ENCODE peak calls at places on chromosome 2, in four cellular contexts. One of them, this sample, is unnamed.

GRCh38 chr2:99857867-99858444 is 284.4 kb downstream of the AFF3 start:
- DNase-seq in NCI-H82: no peak
- DNase-seq in neural progenitor cell: no peak
- DNase-seq in NCI-H1105 treated with DMSO at 0.1 percent for 48 hours: no peak
- DNase-seq in this sample: no peak

GRCh38 chr2:1582891-1583341 is 161.4 kb downstream of the PXDN start:
- DNase-seq in NCI-H82: no peak
- DNase-seq in neural progenitor cell: no peak
- DNase-seq in NCI-H1105 treated with DMSO at 0.1 percent for 48 hours: no peak
- DNase-seq in this sample: no peak

GRCh38 chr2:174603280-174603679 is 5.7 kb upstream of the WIPF1 start:
- DNase-seq in NCI-H82: peak
- DNase-seq in neural progenitor cell: peak
- DNase-seq in NCI-H1105 treated with DMSO at 0.1 percent for 48 hours: peak
- DNase-seq in this sample: peak

GRCh38 chr2:72745679-72746368 is 80.0 kb downstream of the EXOC6B start:
- DNase-seq in NCI-H82: peak
- DNase-seq in neural progenitor cell: peak
- DNase-seq in NCI-H1105 treated with DMSO at 0.1 percent for 48 hours: peak
- DNase-seq in this sample: peak

GRCh38 chr2:172090044-172090946 is 5.0 kb downstream of the DLX1 start:
- DNase-seq in NCI-H82: peak
- DNase-seq in neural progenitor cell: peak
- DNase-seq in NCI-H1105 treated with DMSO at 0.1 percent for 48 hours: no peak
- DNase-seq in this sample: no peak

GRCh38 chr2:34474646-34475045 is 875.5 kb upstream of the FAM98A start:
- DNase-seq in NCI-H82: no peak
- DNase-seq in neural progenitor cell: no peak
- DNase-seq in NCI-H1105 treated with DMSO at 0.1 percent for 48 hours: no peak
- DNase-seq in this sample: no peak

GRCh38 chr2:84257871-84258270 is 201.2 kb downstream of the SUCLG1 start:
- DNase-seq in NCI-H82: peak
- DNase-seq in neural progenitor cell: peak
- DNase-seq in NCI-H1105 treated with DMSO at 0.1 percent for 48 hours: no peak
- DNase-seq in this sample: no peak

GRCh38 chr2:11416931-11417330 is 49.0 kb downstream of the E2F6 start:
- DNase-seq in NCI-H82: no peak
- DNase-seq in neural progenitor cell: no peak
- DNase-seq in NCI-H1105 treated with DMSO at 0.1 percent for 48 hours: no peak
- DNase-seq in this sample: no peak

GRCh38 chr2:61832183-61832841 is 21.5 kb downstream of the FAM161A start:
- DNase-seq in NCI-H82: no peak
- DNase-seq in neural progenitor cell: no peak
- DNase-seq in NCI-H1105 treated with DMSO at 0.1 percent for 48 hours: no peak
- DNase-seq in this sample: no peak

GRCh38 chr2:128487650-128488387 is 169.2 kb upstream of the HS6ST1 start:
- DNase-seq in NCI-H82: no peak
- DNase-seq in neural progenitor cell: no peak
- DNase-seq in NCI-H1105 treated with DMSO at 0.1 percent for 48 hours: no peak
- DNase-seq in this sample: no peak

GRCh38 chr2:229096667-229097066 is 174.4 kb downstream of the PID1 start:
- DNase-seq in NCI-H82: no peak
- DNase-seq in neural progenitor cell: no peak
- DNase-seq in NCI-H1105 treated with DMSO at 0.1 percent for 48 hours: no peak
- DNase-seq in this sample: no peak

GRCh38 chr2:193679850-193680249 is 1485.1 kb upstream of the TMEFF2 start:
- DNase-seq in NCI-H82: peak
- DNase-seq in neural progenitor cell: no peak
- DNase-seq in NCI-H1105 treated with DMSO at 0.1 percent for 48 hours: no peak
- DNase-seq in this sample: no peak

GRCh38 chr2:241867776-241868420 is 1.6 kb upstream of the RTP5 start:
- DNase-seq in NCI-H82: peak
- DNase-seq in neural progenitor cell: no peak
- DNase-seq in NCI-H1105 treated with DMSO at 0.1 percent for 48 hours: no peak
- DNase-seq in this sample: no peak

GRCh38 chr2:170891893-170892292 is 37.2 kb upstream of the GORASP2 start:
- DNase-seq in NCI-H82: no peak
- DNase-seq in neural progenitor cell: no peak
- DNase-seq in NCI-H1105 treated with DMSO at 0.1 percent for 48 hours: no peak
- DNase-seq in this sample: no peak

GRCh38 chr2:221133941-221134340 is 438.2 kb downstream of the EPHA4 start:
- DNase-seq in NCI-H82: peak
- DNase-seq in neural progenitor cell: no peak
- DNase-seq in NCI-H1105 treated with DMSO at 0.1 percent for 48 hours: no peak
- DNase-seq in this sample: no peak

GRCh38 chr2:66526171-66526570 is 91.2 kb downstream of the MEIS1 start:
- DNase-seq in NCI-H82: no peak
- DNase-seq in neural progenitor cell: no peak
- DNase-seq in NCI-H1105 treated with DMSO at 0.1 percent for 48 hours: no peak
- DNase-seq in this sample: no peak

GRCh38 chr2:52594036-52594435 is 1173.6 kb upstream of the CHAC2 start:
- DNase-seq in NCI-H82: no peak
- DNase-seq in neural progenitor cell: peak
- DNase-seq in NCI-H1105 treated with DMSO at 0.1 percent for 48 hours: no peak
- DNase-seq in this sample: no peak

GRCh38 chr2:24456610-24457556 is 34.2 kb upstream of the NCOA1 start:
- DNase-seq in NCI-H82: peak
- DNase-seq in neural progenitor cell: no peak
- DNase-seq in NCI-H1105 treated with DMSO at 0.1 percent for 48 hours: no peak
- DNase-seq in this sample: peak

GRCh38 chr2:239344857-239345216 is 56.0 kb downstream of the HDAC4 start:
- DNase-seq in NCI-H82: no peak
- DNase-seq in neural progenitor cell: no peak
- DNase-seq in NCI-H1105 treated with DMSO at 0.1 percent for 48 hours: peak
- DNase-seq in this sample: no peak

GRCh38 chr2:155633887-155634570 is 698.5 kb downstream of the NR4A2 start:
- DNase-seq in NCI-H82: no peak
- DNase-seq in neural progenitor cell: no peak
- DNase-seq in NCI-H1105 treated with DMSO at 0.1 percent for 48 hours: no peak
- DNase-seq in this sample: no peak

GRCh38 chr2:64234150-64234549 is 89.9 kb upstream of the PELI1 start:
- DNase-seq in NCI-H82: no peak
- DNase-seq in neural progenitor cell: no peak
- DNase-seq in NCI-H1105 treated with DMSO at 0.1 percent for 48 hours: peak
- DNase-seq in this sample: no peak

GRCh38 chr2:36355157-36355889 is at the start of gene CRIM1:
- DNase-seq in NCI-H82: peak
- DNase-seq in neural progenitor cell: peak
- DNase-seq in NCI-H1105 treated with DMSO at 0.1 percent for 48 hours: peak
- DNase-seq in this sample: peak

GRCh38 chr2:6443424-6443823 is 422.3 kb downstream of the CMPK2 start:
- DNase-seq in NCI-H82: peak
- DNase-seq in neural progenitor cell: no peak
- DNase-seq in NCI-H1105 treated with DMSO at 0.1 percent for 48 hours: no peak
- DNase-seq in this sample: no peak

This sample was measured in AG09309.